ENCODE peak calls at places on chromosome 14, in four cellular contexts. C is right lobe of liver, M is BJ, K is AG10803. F is an unnamed sample.

GRCh38 chr14:74551903-74552371 is 58.4 kb downstream of the ISCA2 start:
- DNase-seq in C (no peak), M (no peak), K (peak; percentile 41), F (peak; percentile 40)

GRCh38 chr14:38481939-38482678 is 226.2 kb upstream of the CLEC14A start:
- DNase-seq in C (no peak), M (peak; percentile 15), K (peak; percentile 79), F (peak; percentile 42)

GRCh38 chr14:31880935-31881334 is 196.2 kb upstream of the ARHGAP5 start:
- DNase-seq in C (peak; percentile 24), M (peak; percentile 60), K (peak; percentile 94), F (peak; percentile 94)

GRCh38 chr14:75141062-75141461 is 14.2 kb upstream of the NEK9 start:
- DNase-seq in C (no peak), M (no peak), K (no peak), F (no peak)

GRCh38 chr14:97977711-97978261 is 1180.6 kb downstream of the VRK1 start:
- DNase-seq in C (peak; percentile 36), M (no peak), K (peak; percentile 45), F (no peak)

GRCh38 chr14:37196604-37197420 is 925 bp upstream of the MIPOL1 start:
- DNase-seq in C (no peak), M (no peak), K (no peak), F (no peak)

GRCh38 chr14:21081521-21082184 is 11.5 kb downstream of the ARHGEF40 start:
- DNase-seq in C (no peak), M (no peak), K (no peak), F (no peak)

GRCh38 chr14:49051328-49052060 is 534.7 kb downstream of the RPS29 start:
- DNase-seq in C (no peak), M (no peak), K (peak; percentile 58), F (no peak)

GRCh38 chr14:56731187-56731586 is 79.1 kb downstream of the OTX2 start:
- DNase-seq in C (no peak), M (no peak), K (no peak), F (no peak)

GRCh38 chr14:93042968-93043940 is 72.5 kb downstream of the ITPK1 start:
- DNase-seq in C (peak; percentile 80), M (peak; percentile 59), K (peak; percentile 87), F (peak; percentile 82)

GRCh38 chr14:60639677-60640076 is 9.6 kb downstream of the SIX1 start:
- DNase-seq in C (no peak), M (no peak), K (no peak), F (no peak)

GRCh38 chr14:43145361-43145760 is 1361.7 kb downstream of the FSCB start:
- DNase-seq in C (no peak), M (no peak), K (no peak), F (no peak)

GRCh38 chr14:45838597-45838996 is 585.6 kb upstream of the MIS18BP1 start:
- DNase-seq in C (no peak), M (no peak), K (no peak), F (no peak)

GRCh38 chr14:67837011-67837624 is 17.5 kb downstream of the RAD51B start:
- DNase-seq in C (no peak), M (peak; percentile 29), K (peak; percentile 87), F (peak; percentile 86)

GRCh38 chr14:105492051-105492965 is 1.3 kb downstream of the TEDC1 start:
- DNase-seq in C (peak; percentile 89), M (no peak), K (no peak), F (no peak)

GRCh38 chr14:93962701-93963601 is 13.4 kb downstream of the ASB2 start:
- DNase-seq in C (no peak), M (no peak), K (no peak), F (no peak)

GRCh38 chr14:57382283-57382682 is 8.1 kb upstream of the NAA30 start:
- DNase-seq in C (no peak), M (peak; percentile 53), K (peak; percentile 82), F (peak; percentile 96)

GRCh38 chr14:79407572-79407971 is 803.7 kb downstream of the DIO2 start:
- DNase-seq in C (no peak), M (no peak), K (no peak), F (no peak)

GRCh38 chr14:35881280-35881679 is 55.1 kb downstream of the BRMS1L start:
- DNase-seq in C (no peak), M (no peak), K (no peak), F (no peak)

GRCh38 chr14:93997933-93998870 is 1.1 kb downstream of the CCDC197 start:
- DNase-seq in C (no peak), M (no peak), K (no peak), F (no peak)

GRCh38 chr14:95123895-95124579 is 33.3 kb downstream of the DICER1 start:
- DNase-seq in C (no peak), M (no peak), K (no peak), F (no peak)

GRCh38 chr14:89155491-89155890 is 261.5 kb downstream of the FOXN3 start:
- DNase-seq in C (no peak), M (no peak), K (no peak), F (no peak)

GRCh38 chr14:22002860-22003284 is 329.3 kb upstream of the OR4E1 start:
- DNase-seq in C (no peak), M (no peak), K (no peak), F (no peak)

GRCh38 chr14:21874167-21874566 is 200.5 kb upstream of the OR4E1 start:
- DNase-seq in C (no peak), M (no peak), K (no peak), F (no peak)

GRCh38 chr14:91290986-91291385 is 46.5 kb upstream of the GPR68 start:
- DNase-seq in C (no peak), M (no peak), K (no peak), F (no peak)

GRCh38 chr14:58724702-58725101 is 86.9 kb downstream of the DACT1 start:
- DNase-seq in C (no peak), M (no peak), K (no peak), F (peak; percentile 25)

GRCh38 chr14:70257526-70257925 is 68.8 kb upstream of the SLC8A3 start:
- DNase-seq in C (peak; percentile 27), M (no peak), K (no peak), F (no peak)

GRCh38 chr14:59451849-59452248 is 13.3 kb downstream of the GPR135 start:
- DNase-seq in C (no peak), M (no peak), K (no peak), F (no peak)

GRCh38 chr14:73180385-73180805 is 44.1 kb downstream of the PSEN1 start:
- DNase-seq in C (no peak), M (peak; percentile 69), K (peak; percentile 80), F (peak; percentile 81)

GRCh38 chr14:106029959-106030358 is 503.6 kb downstream of the TMEM121 start:
- DNase-seq in C (no peak), M (no peak), K (no peak), F (no peak)

GRCh38 chr14:97337267-97337666 is 540.1 kb downstream of the VRK1 start:
- DNase-seq in C (no peak), M (no peak), K (no peak), F (no peak)

GRCh38 chr14:89011727-89012271 is 187.3 kb downstream of the TTC8 start:
- DNase-seq in C (no peak), M (no peak), K (no peak), F (no peak)

GRCh38 chr14:64049616-64050381 is 197.0 kb downstream of the SYNE2 start:
- DNase-seq in C (no peak), M (no peak), K (no peak), F (no peak)

GRCh38 chr14:81727243-81727642 is 193.6 kb upstream of the SEL1L start:
- DNase-seq in C (peak; percentile 59), M (no peak), K (no peak), F (no peak)

GRCh38 chr14:34699873-34700621 is 14.3 kb downstream of the CFL2 start:
- DNase-seq in C (no peak), M (peak; percentile 82), K (peak; percentile 94), F (peak; percentile 92)

DNA sequence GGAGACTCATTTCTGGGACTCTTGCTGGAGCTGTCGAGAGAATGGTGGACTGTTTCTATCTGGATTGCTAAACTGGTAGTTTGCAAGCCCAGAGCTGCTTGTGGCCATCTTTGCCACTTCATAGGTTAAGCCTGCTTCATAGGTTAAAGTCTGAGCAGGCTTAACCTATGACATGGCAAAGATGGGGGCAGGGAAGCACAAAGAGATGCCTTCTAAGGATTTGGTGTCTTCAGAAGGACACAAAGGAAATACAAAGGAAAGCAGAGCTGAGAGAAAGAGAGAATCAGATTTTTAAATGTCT is 78.4 kb upstream of the MAX start:
- DNase-seq in C (no peak), M (no peak), K (no peak), F (no peak)
- H3K4me3 ChIP-seq in C (no peak overlapping the region), M (no peak overlapping the region), K (no peak overlapping the region), F (no peak overlapping the region)

DNA sequence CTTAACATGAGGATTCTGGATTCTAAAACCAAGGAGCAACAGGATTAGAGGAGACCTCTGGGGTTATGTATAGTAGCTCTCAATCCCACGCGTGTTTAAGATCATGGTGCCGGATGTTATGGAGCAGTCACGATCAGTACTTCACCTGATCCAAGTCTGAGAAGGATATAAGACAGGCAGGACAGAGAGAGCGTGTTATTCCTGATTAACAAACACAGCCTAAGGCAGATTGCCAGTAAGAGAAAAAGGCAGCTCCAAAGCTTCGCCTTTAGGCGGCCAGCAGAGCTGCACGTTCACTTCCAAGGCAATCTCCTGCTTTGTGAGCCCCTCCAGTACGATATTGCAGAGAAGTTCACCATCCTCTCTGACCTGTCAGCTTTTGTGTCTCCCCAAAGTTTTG is 5.5 kb downstream of the SETD3 start:
- DNase-seq in C (no peak), M (no peak), K (no peak), F (no peak)
- TF ChIP-seq CTCF in C (no peak), M (no peak), K (no peak), F (no peak)

GRCh38 chr14:54816450-54816849 is 86.2 kb downstream of the GCH1 start:
- DNase-seq in C (no peak), M (no peak), K (no peak), F (no peak)

GRCh38 chr14:54814076-54814475 is 88.5 kb downstream of the GCH1 start:
- DNase-seq in C (no peak), M (no peak), K (no peak), F (no peak)

GRCh38 chr14:54813081-54813480 is 89.5 kb downstream of the GCH1 start:
- DNase-seq in C (no peak), M (no peak), K (no peak), F (no peak)

GRCh38 chr14:54815531-54815930 is 87.1 kb downstream of the GCH1 start:
- DNase-seq in C (no peak), M (no peak), K (no peak), F (no peak)

GRCh38 chr14:54815016-54815415 is 87.6 kb downstream of the GCH1 start:
- DNase-seq in C (no peak), M (no peak), K (peak; percentile 70), F (no peak)
- H3K4me3 ChIP-seq in C (no peak overlapping the region), M (no peak overlapping the region), K (no peak overlapping the region), F (no peak overlapping the region)

GRCh38 chr14:100525615-100526014 is 61.6 kb downstream of the BEGAIN start:
- DNase-seq in C (no peak), M (no peak), K (no peak), F (no peak)

GRCh38 chr14:100524233-100524932 is 62.8 kb downstream of the BEGAIN start:
- DNase-seq in C (no peak), M (no peak), K (no peak), F (no peak)

GRCh38 chr14:100526057-100526456 is 61.2 kb downstream of the BEGAIN start:
- DNase-seq in C (no peak), M (no peak), K (no peak), F (no peak)

GRCh38 chr14:100523536-100524025 is 63.6 kb downstream of the BEGAIN start:
- DNase-seq in C (no peak), M (no peak), K (no peak), F (no peak)

DNA sequence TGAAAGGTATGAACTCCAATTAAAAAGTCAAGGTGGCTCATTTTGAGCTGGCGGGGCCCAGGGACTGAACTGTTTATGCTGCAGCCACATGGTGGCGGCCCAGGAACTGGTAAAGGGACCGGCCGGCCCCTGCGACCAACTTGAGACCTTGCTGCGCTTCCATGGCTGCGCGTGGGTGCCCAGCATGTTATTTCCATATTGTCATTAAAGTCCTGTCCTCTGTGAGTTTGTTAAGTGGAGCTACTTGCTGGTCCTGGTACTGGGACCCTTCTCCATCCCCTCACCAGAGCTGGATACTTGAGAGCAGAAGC is 62.3 kb downstream of the BEGAIN start:
- DNase-seq in C (peak; percentile 31), M (no peak), K (no peak), F (peak; percentile 45)
- TF ChIP-seq CTCF in C (peak; percentile 55), M (no peak), K (peak; percentile 12), F (peak; percentile 19)